ENCODE peak calls at places on chromosomes 4 and X, in seven cellular contexts. V, X, C, K, Z, P and J are unnamed samples.

GRCh38 chr4:160238790-160239189 is 1135.9 kb downstream of the RAPGEF2 start:
- DNase-seq in V (no peak), X (no peak), C (no peak), K (no peak), Z (no peak), P (no peak), J (no peak)

GRCh38 chr4:130141651-130142050 is 1045.7 kb downstream of the C4orf33 start:
- DNase-seq in V (no peak), X (no peak), C (no peak), K (no peak), Z (no peak), P (no peak), J (no peak)

GRCh38 chr4:13047591-13047990 is 436.5 kb downstream of the RAB28 start:
- DNase-seq in V (no peak), X (no peak), C (no peak), K (no peak), Z (no peak), P (no peak), J (no peak)

GRCh38 chrX:112844250-112844649 is 3.6 kb upstream of the AMOT start:
- DNase-seq in V (no peak), X (no peak), C (no peak), K (no peak), Z (no peak), P (no peak), J (no peak)

GRCh38 chr4:8761167-8761823 is 110.3 kb downstream of the HMX1 start:
- DNase-seq in V (no peak), X (peak; percentile 12), C (no peak), K (peak; percentile 67), Z (no peak), P (no peak), J (no peak)

GRCh38 chrX:69203367-69204037 is 38.2 kb upstream of the PJA1 start:
- DNase-seq in V (no peak), X (no peak), C (no peak), K (no peak), Z (no peak), P (no peak), J (no peak)

GRCh38 chrX:141220342-141221008 is 21.8 kb downstream of the SPANXC start:
- DNase-seq in V (no peak), X (no peak), C (peak; percentile 8), K (peak; percentile 19), Z (no peak), P (no peak), J (no peak)

GRCh38 chrX:54640103-54640428 is 110.0 kb downstream of the GNL3L start:
- DNase-seq in V (no peak), X (no peak), C (no peak), K (no peak), Z (no peak), P (no peak), J (no peak)

GRCh38 chr4:8710946-8711345 is 118.4 kb downstream of the CPZ start:
- DNase-seq in V (no peak), X (no peak), C (no peak), K (peak; percentile 42), Z (peak; percentile 15), P (no peak), J (peak; percentile 58)

GRCh38 chr4:109027016-109027500 is 264.2 kb upstream of the ETNPPL start:
- DNase-seq in V (no peak), X (no peak), C (no peak), K (no peak), Z (no peak), P (no peak), J (no peak)

GRCh38 chr4:57206172-57206571 is 96.0 kb upstream of the IGFBP7 start:
- DNase-seq in V (no peak), X (no peak), C (no peak), K (no peak), Z (no peak), P (no peak), J (no peak)

GRCh38 chrX:43718546-43718945 is 62.4 kb downstream of the MAOA start:
- DNase-seq in V (no peak), X (no peak), C (no peak), K (no peak), Z (no peak), P (no peak), J (no peak)

GRCh38 chrX:25144043-25144940 is 128.5 kb upstream of the ARX start:
- DNase-seq in V (peak; percentile 8), X (peak; percentile 63), C (peak; percentile 20), K (peak; percentile 66), Z (peak; percentile 50), P (peak; percentile 78), J (peak; percentile 74)

GRCh38 chr4:126451237-126451885 is 1136.6 kb downstream of the FAT4 start:
- DNase-seq in V (no peak), X (no peak), C (no peak), K (no peak), Z (no peak), P (no peak), J (no peak)

GRCh38 chrX:72142094-72142843 is 10.6 kb upstream of the RTL5 start:
- DNase-seq in V (no peak), X (peak; percentile 58), C (no peak), K (no peak), Z (no peak), P (no peak), J (no peak)

GRCh38 chr4:931194-931959 is 739 bp downstream of the GAK start:
- DNase-seq in V (peak; percentile 41), X (no peak), C (peak; percentile 43), K (peak; percentile 96), Z (peak; percentile 58), P (no peak), J (no peak)

GRCh38 chr4:180560896-180561295 is 1682.3 kb upstream of the TENM3 start:
- DNase-seq in V (no peak), X (no peak), C (no peak), K (no peak), Z (no peak), P (no peak), J (no peak)

GRCh38 chr4:23333946-23334878 is 555.6 kb downstream of the PPARGC1A start:
- DNase-seq in V (peak; percentile 31), X (no peak), C (no peak), K (no peak), Z (no peak), P (no peak), J (no peak)

GRCh38 chr4:150579591-150580234 is 2.2 kb upstream of the MAB21L2 start:
- DNase-seq in V (no peak), X (peak; percentile 57), C (no peak), K (peak; percentile 36), Z (peak; percentile 45), P (peak; percentile 65), J (peak; percentile 76)

GRCh38 chr4:140789752-140790151 is 33.6 kb upstream of the TBC1D9 start:
- DNase-seq in V (no peak), X (no peak), C (no peak), K (no peak), Z (no peak), P (no peak), J (no peak)

DNA sequence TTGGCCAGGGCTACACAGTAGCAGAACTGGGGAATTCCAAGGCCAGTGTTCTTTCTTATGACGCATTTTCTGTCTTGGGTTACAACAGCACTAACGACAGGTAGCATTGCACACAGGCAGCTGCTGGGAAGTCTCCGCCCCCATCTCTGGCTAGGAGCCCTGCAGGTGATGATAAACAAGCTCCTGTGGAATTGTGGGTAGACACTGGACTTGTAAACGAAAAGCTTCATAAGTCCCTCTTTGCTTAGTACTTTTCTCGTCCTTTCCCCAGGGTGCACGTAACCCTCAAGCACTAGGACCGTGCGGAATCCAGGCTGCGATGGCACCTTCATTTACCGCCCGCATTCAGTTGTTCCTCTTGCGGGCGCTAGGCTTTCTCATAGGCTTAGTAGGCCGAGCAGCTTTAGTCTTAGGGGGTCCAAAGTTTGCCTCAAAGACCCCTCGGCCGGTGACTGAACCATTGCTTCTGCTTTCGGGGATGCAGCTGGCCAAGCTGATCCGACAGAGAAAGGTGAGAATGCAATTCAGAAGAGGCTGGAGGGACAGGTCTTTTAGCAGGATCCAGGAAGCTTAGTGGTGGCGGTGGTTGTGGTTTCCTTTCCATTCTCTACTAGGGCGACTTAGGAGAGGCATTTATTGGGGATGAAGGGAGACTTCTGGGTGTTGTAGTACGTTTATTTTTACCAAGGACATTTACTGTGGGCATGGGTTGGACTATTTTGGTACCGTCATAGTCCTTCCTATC is at the start of gene FAAH2:
- DNase-seq in V (peak; percentile 19), X (peak; percentile 16), C (no peak), K (no peak), Z (peak; percentile 77), P (peak; percentile 12), J (no peak)
- TF ChIP-seq CTCF in V (no peak), X (no peak), C (no peak), K (no peak), Z (no peak), P (no peak), J (peak; percentile 30)

GRCh38 chr4:156913234-156913633 is 58.4 kb downstream of the PDGFC start:
- DNase-seq in V (no peak), X (no peak), C (no peak), K (no peak), Z (no peak), P (no peak), J (no peak)
- TF ChIP-seq CTCF in V (no peak), X (no peak), C (no peak), K (no peak), Z (no peak), P (no peak), J (no peak)

DNA sequence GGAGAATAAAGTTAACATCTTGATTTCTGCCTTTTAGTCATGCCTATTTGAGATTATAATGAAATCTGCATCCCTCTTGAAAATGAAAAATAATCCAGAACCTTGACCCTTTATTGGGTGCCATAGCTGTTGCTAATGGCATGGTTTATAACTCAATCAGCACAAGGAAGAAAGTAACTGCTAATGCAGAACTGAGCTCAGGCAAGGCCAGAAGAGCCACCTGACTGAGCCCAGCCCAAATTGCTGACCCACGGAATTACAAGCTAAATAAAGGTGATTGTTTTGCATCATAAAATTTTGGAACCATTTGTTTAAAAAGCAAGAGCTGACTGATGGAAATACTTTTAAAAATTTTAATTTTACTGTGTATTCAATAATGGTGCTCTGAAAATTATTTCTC is 76.4 kb upstream of the TBL1X start:
- DNase-seq in V (no peak), X (no peak), C (no peak), K (no peak), Z (no peak), P (no peak), J (no peak)
- TF ChIP-seq CTCF in V (no peak), X (no peak), C (no peak), K (no peak), Z (no peak), P (no peak), J (no peak)

GRCh38 chr4:37130465-37130864 is 114.1 kb upstream of the NWD2 start:
- DNase-seq in V (no peak), X (no peak), C (no peak), K (no peak), Z (no peak), P (no peak), J (no peak)

GRCh38 chr4:37138019-37138653 is 106.4 kb upstream of the NWD2 start:
- DNase-seq in V (peak; percentile 18), X (no peak), C (no peak), K (no peak), Z (no peak), P (no peak), J (no peak)

DNA sequence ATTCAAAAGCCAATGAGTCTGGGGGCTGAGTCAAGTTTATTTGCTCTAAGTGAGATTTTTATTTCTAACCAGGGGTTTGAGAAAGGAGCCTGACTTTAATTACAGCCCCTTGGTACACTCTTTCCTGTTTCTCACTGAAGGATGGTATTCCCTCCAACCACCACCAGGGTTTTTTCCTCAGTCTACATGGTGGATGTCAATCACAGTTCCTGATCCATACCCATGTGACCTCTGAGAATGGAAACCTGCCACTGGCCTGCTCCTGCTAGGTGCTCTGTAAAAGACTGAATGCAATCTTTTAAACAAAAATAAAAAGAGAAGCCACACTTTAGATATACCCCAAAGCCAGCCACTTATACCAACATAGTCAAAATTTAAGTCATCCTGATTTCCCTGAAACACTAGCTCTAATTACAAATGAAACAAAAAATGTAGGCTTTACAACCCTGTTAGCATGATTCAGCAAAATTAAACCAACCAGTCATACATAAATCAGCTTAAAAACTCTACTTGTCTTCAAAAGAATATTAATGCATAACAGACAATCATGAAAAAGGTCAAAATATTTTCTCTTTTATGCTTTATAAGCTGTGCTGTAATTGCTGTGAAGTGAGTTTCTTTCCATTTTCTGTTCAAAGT is 112.1 kb upstream of the NWD2 start:
- DNase-seq in V (no peak), X (no peak), C (no peak), K (no peak), Z (no peak), P (no peak), J (no peak)
- TF ChIP-seq CTCF in V (no peak), X (peak; percentile 53), C (no peak), K (no peak), Z (no peak), P (peak; percentile 34), J (peak; percentile 60)